ENCODE peak calls at places on chromosome 2, in five cellular contexts. R is D341Med, U is HS-5, H is nucleus accumbens, O is RWPE2. Z is an unnamed sample.

GRCh38 chr2:79850912-79851311 is 338.1 kb downstream of the CTNNA2 start:
- DNase-seq in R (no peak), U (no peak), H (no peak), O (no peak), Z (no peak)

GRCh38 chr2:199977984-199978415 is 22.6 kb downstream of the MAIP1 start:
- DNase-seq in R (no peak), U (peak), H (no peak), O (no peak), Z (no peak)

GRCh38 chr2:191927319-191927867 is 80.5 kb upstream of the CAVIN2 start:
- DNase-seq in R (no peak), U (peak), H (no peak), O (peak), Z (no peak)

GRCh38 chr2:164816046-164816445 is 25.6 kb downstream of the COBLL1 start:
- DNase-seq in R (no peak), U (no peak), H (no peak), O (no peak), Z (no peak)

GRCh38 chr2:232321156-232321816 is 57.3 kb upstream of the ALPP start:
- DNase-seq in R (no peak), U (no peak), H (no peak), O (no peak), Z (no peak)

GRCh38 chr2:65922794-65923193 is 490.4 kb upstream of the SPRED2 start:
- DNase-seq in R (no peak), U (no peak), H (no peak), O (no peak), Z (no peak)

GRCh38 chr2:119190726-119191125 is 32.2 kb upstream of the C1QL2 start:
- DNase-seq in R (no peak), U (no peak), H (no peak), O (no peak), Z (no peak)

GRCh38 chr2:33267043-33267442 is 209.4 kb upstream of the RASGRP3 start:
- DNase-seq in R (no peak), U (no peak), H (no peak), O (no peak), Z (no peak)

GRCh38 chr2:189609853-189610252 is 29.3 kb upstream of the SLC40A1 start:
- DNase-seq in R (no peak), U (no peak), H (no peak), O (no peak), Z (no peak)

GRCh38 chr2:222568866-222569265 is 87.0 kb downstream of the FARSB start:
- DNase-seq in R (no peak), U (no peak), H (no peak), O (no peak), Z (no peak)

GRCh38 chr2:35454966-35455638 is 900.5 kb upstream of the CRIM1 start:
- DNase-seq in R (no peak), U (peak), H (no peak), O (no peak), Z (no peak)

Z was measured in esophagus squamous epithelium.